ENCODE peak calls at places on chromosomes 13 and 19, in four cellular contexts. L is ovary; G is CD4-positive, alpha-beta T cell; I is stimulated activated CD8-positive, alpha-beta memory T cell treated with anti-CD3 and anti-CD28 coated beads, Interleukin-12 subunit alpha, Interleukin-12 subunit beta, amount 100 ng/mL, for 1 hour. H is an unnamed sample.

GRCh38 chr13:111177803-111178389 is 62.8 kb downstream of the ARHGEF7 start:
- DNase-seq in L (no peak), G (no peak), I (no peak), H (no peak)

GRCh38 chr13:94524407-94524806 is 44.9 kb upstream of the DCT start:
- DNase-seq in L (no peak), G (no peak), I (no peak), H (no peak)

GRCh38 chr19:45863840-45864628 is at the start of gene FOXA3:
- DNase-seq in L (no peak), G (no peak), I (no peak), H (peak)

GRCh38 chr19:33755314-33756020 is 41.2 kb upstream of the KCTD15 start:
- DNase-seq in L (no peak), G (no peak), I (no peak), H (no peak)

GRCh38 chr19:13788991-13789390 is 6.3 kb upstream of the ZSWIM4 start:
- DNase-seq in L (no peak), G (no peak), I (no peak), H (no peak)

GRCh38 chr13:34867590-34867989 is 74.5 kb upstream of the NBEA start:
- DNase-seq in L (no peak), G (no peak), I (no peak), H (no peak)

GRCh38 chr13:70253834-70254233 is 145.6 kb upstream of the KLHL1 start:
- DNase-seq in L (no peak), G (no peak), I (no peak), H (no peak)

GRCh38 chr13:98004107-98004506 is 50.6 kb downstream of the IPO5 start:
- DNase-seq in L (no peak), G (no peak), I (no peak), H (no peak)

GRCh38 chr13:77859450-77859849 is 59.2 kb downstream of the EDNRB start:
- DNase-seq in L (no peak), G (no peak), I (no peak), H (no peak)

GRCh38 chr19:755063-755462 is 4.2 kb downstream of the MISP start:
- DNase-seq in L (no peak), G (no peak), I (no peak), H (no peak)

GRCh38 chr13:59674616-59675015 is 489.1 kb downstream of the DIAPH3 start:
- DNase-seq in L (no peak), G (no peak), I (no peak), H (no peak)

GRCh38 chr13:30615851-30616311 is 1.8 kb upstream of the USPL1 start:
- DNase-seq in L (no peak), G (no peak), I (no peak), H (no peak)

GRCh38 chr13:80029170-80029569 is 311.8 kb downstream of the SPRY2 start:
- DNase-seq in L (no peak), G (no peak), I (no peak), H (no peak)

GRCh38 chr13:59230484-59231264 is 933.1 kb downstream of the DIAPH3 start:
- DNase-seq in L (no peak), G (no peak), I (no peak), H (no peak)

GRCh38 chr13:73973156-73973555 is 161.0 kb downstream of the KLF12 start:
- DNase-seq in L (no peak), G (no peak), I (no peak), H (no peak)

GRCh38 chr19:17027428-17027816 is 812 bp upstream of the CPAMD8 start:
- DNase-seq in L (no peak), G (no peak), I (no peak), H (no peak)

GRCh38 chr19:28444371-28444770 is 768.6 kb downstream of the UQCRFS1 start:
- DNase-seq in L (no peak), G (no peak), I (no peak), H (no peak)

GRCh38 chr19:29741776-29742175 is 26.7 kb upstream of the C19orf12 start:
- DNase-seq in L (no peak), G (no peak), I (no peak), H (no peak)

GRCh38 chr13:113997845-113998751 is 24.2 kb upstream of the C13orf46 start:
- DNase-seq in L (peak), G (no peak), I (no peak), H (no peak)

GRCh38 chr19:37413243-37414084 is 42.6 kb downstream of the ZNF527 start:
- DNase-seq in L (no peak), G (no peak), I (no peak), H (no peak)

GRCh38 chr19:55638864-55639359 is 1.9 kb upstream of the ZNF580 start:
- DNase-seq in L (peak), G (peak), I (no peak), H (peak)

GRCh38 chr13:40233731-40234195 is 432.7 kb downstream of the FOXO1 start:
- DNase-seq in L (no peak), G (no peak), I (no peak), H (no peak)

GRCh38 chr13:43472344-43472743 is 314.4 kb downstream of the ENOX1 start:
- DNase-seq in L (no peak), G (no peak), I (no peak), H (no peak)

GRCh38 chr19:47227347-47228167 is 3.4 kb downstream of the BBC3 start:
- DNase-seq in L (peak), G (no peak), I (no peak), H (peak)

GRCh38 chr13:33022986-33023385 is 6.8 kb downstream of the KL start:
- DNase-seq in L (no peak), G (no peak), I (no peak), H (no peak)

GRCh38 chr19:47284324-47284899 is 9.7 kb downstream of the INAFM1 start:
- DNase-seq in L (no peak), G (no peak), I (peak), H (no peak)

GRCh38 chr13:106381083-106381482 is 154.4 kb downstream of the EFNB2 start:
- DNase-seq in L (no peak), G (no peak), I (no peak), H (no peak)

GRCh38 chr19:7522923-7523667 is 671 bp downstream of the MCOLN1 start:
- DNase-seq in L (no peak), G (no peak), I (no peak), H (no peak)

GRCh38 chr19:18306903-18307681 is 15.8 kb downstream of the LSM4 start:
- DNase-seq in L (peak), G (peak), I (no peak), H (peak)

GRCh38 chr19:46390121-46390858 is 23.1 kb downstream of the CCDC8 start:
- DNase-seq in L (peak), G (no peak), I (no peak), H (no peak)

GRCh38 chr13:101397742-101398141 is 18.6 kb downstream of the NALCN start:
- DNase-seq in L (no peak), G (no peak), I (no peak), H (no peak)

GRCh38 chr13:51475727-51476521 is 23.1 kb upstream of the INTS6 start:
- DNase-seq in L (no peak), G (no peak), I (no peak), H (no peak)

GRCh38 chr13:110436276-110436675 is 125.2 kb downstream of the RAB20 start:
- DNase-seq in L (no peak), G (no peak), I (no peak), H (no peak)

GRCh38 chr13:110628477-110628793 is 13.1 kb downstream of the NAXD start:
- DNase-seq in L (no peak), G (no peak), I (no peak), H (no peak)

GRCh38 chr13:52846567-52847321 is 1.7 kb downstream of the PCDH8 start:
- DNase-seq in L (peak), G (no peak), I (no peak), H (no peak)

GRCh38 chr13:99417151-99417820 is 84.0 kb upstream of the TM9SF2 start:
- DNase-seq in L (no peak), G (no peak), I (no peak), H (peak)

GRCh38 chr13:99892189-99892588 is 79.4 kb downstream of the ZIC5 start:
- DNase-seq in L (no peak), G (no peak), I (no peak), H (no peak)

GRCh38 chr13:112733661-112734379 is 44.0 kb downstream of the ATP11A start:
- DNase-seq in L (no peak), G (no peak), I (no peak), H (no peak)

GRCh38 chr19:51807111-51807701 is 12.2 kb downstream of the FPR3 start:
- DNase-seq in L (no peak), G (no peak), I (no peak), H (no peak)

H was measured in CD8-positive, alpha-beta T cell.